ENCODE peak calls at places on chromosomes 4 and X, in eight cellular contexts. U is epithelial cell of esophagus; F is fibroblast of mammary gland; B is CD8-positive, alpha-beta memory T cell; R is psoas muscle; Y is choroid plexus epithelial cell; M is endothelial cell of umbilical vein; D is GM23248. I is an unnamed sample.

GRCh38 chr4:137998666-137999429 is 243.3 kb downstream of the SLC7A11 start:
- DNase-seq in F (no peak), B (no peak), Y (peak), M (no peak), D (peak), R (no peak), U (peak), I (no peak)

GRCh38 chr4:24515698-24516097 is 68.7 kb downstream of the DHX15 start:
- DNase-seq in Y (no peak), D (peak), M (no peak), F (no peak), U (no peak), B (no peak), R (no peak), I (no peak)

GRCh38 chr4:15232725-15233597 is 194.9 kb upstream of the C1QTNF7 start:
- DNase-seq in M (peak), F (peak), Y (peak), R (no peak), U (peak), B (no peak), D (peak), I (no peak)

GRCh38 chr4:178752954-178753525 is 1310.8 kb upstream of the AGA start:
- DNase-seq in R (no peak), B (no peak), U (no peak), F (no peak), Y (no peak), M (no peak), D (no peak), I (no peak)

GRCh38 chrX:151871244-151871643 is 41.4 kb upstream of the MAGEA4 start:
- DNase-seq in Y (peak), R (no peak), F (peak), D (peak), M (peak), U (peak), B (no peak), I (no peak)

GRCh38 chrX:8845060-8845459 is 43.9 kb upstream of the FAM9A start:
- DNase-seq in U (no peak), F (peak), B (no peak), D (peak), Y (peak), R (no peak), M (no peak), I (no peak)

GRCh38 chrX:73963682-73964081 is 340.3 kb upstream of the ZCCHC13 start:
- DNase-seq in F (peak), U (no peak), D (peak), B (no peak), Y (no peak), R (peak), M (no peak), I (no peak)

GRCh38 chrX:13721819-13722527 is 12.4 kb downstream of the TRAPPC2 start:
- DNase-seq in B (no peak), M (no peak), Y (peak), R (no peak), U (peak), D (peak), F (peak), I (no peak)

GRCh38 chrX:153773218-153773611 is 7.6 kb upstream of the SRPK3 start:
- DNase-seq in M (no peak), U (no peak), R (no peak), D (no peak), F (no peak), Y (no peak), B (no peak), I (no peak)

GRCh38 chrX:77493677-77494553 is 46.7 kb downstream of the FGF16 start:
- DNase-seq in Y (peak), M (no peak), U (peak), B (no peak), F (peak), D (peak), R (no peak), I (peak)

GRCh38 chrX:122868626-122869025 is 315.5 kb upstream of the GRIA3 start:
- DNase-seq in D (peak), F (peak), R (no peak), M (no peak), B (no peak), Y (peak), U (no peak), I (no peak)

GRCh38 chr4:93829531-93830089 is 1.1 kb downstream of the ATOH1 start:
- DNase-seq in U (no peak), Y (no peak), M (no peak), B (no peak), D (peak), R (no peak), F (no peak), I (no peak)

GRCh38 chr4:25313194-25313895 is 771 bp downstream of the ZCCHC4 start:
- DNase-seq in R (no peak), U (peak), Y (peak), B (no peak), D (peak), M (no peak), F (no peak), I (peak)

GRCh38 chr4:575281-576141 is 584 bp downstream of the TMEM271 start:
- DNase-seq in D (peak), Y (peak), F (peak), M (peak), B (no peak), R (no peak), U (peak), I (peak)

GRCh38 chr4:95531141-95531540 is 17.6 kb downstream of the UNC5C start:
- DNase-seq in U (no peak), F (no peak), Y (no peak), B (no peak), M (no peak), D (no peak), R (no peak), I (no peak)

GRCh38 chr4:87971866-87972265 is 3.6 kb upstream of the SPP1 start:
- DNase-seq in U (no peak), M (no peak), Y (no peak), F (no peak), B (no peak), D (no peak), R (no peak), I (no peak)

GRCh38 chr4:184503869-184504300 is 29.5 kb upstream of the IRF2 start:
- DNase-seq in F (peak), M (peak), B (no peak), Y (peak), U (peak), D (peak), R (no peak), I (peak)

GRCh38 chrX:54320067-54320466 is 37.8 kb downstream of the WNK3 start:
- DNase-seq in U (no peak), D (no peak), M (no peak), F (no peak), R (no peak), Y (no peak), B (no peak), I (no peak)

GRCh38 chr4:125951275-125951887 is 636.6 kb downstream of the FAT4 start:
- DNase-seq in D (peak), B (no peak), M (no peak), F (peak), R (no peak), Y (peak), U (no peak), I (no peak)

GRCh38 chrX:132612990-132613564 is 124.2 kb upstream of the MBNL3 start:
- DNase-seq in R (peak), B (peak), D (peak), U (peak), F (peak), M (peak), Y (peak), I (peak)

GRCh38 chr4:1577818-1578217 is 106.3 kb downstream of the FAM53A start:
- DNase-seq in Y (no peak), M (no peak), F (no peak), D (no peak), B (no peak), U (no peak), R (peak), I (no peak)

GRCh38 chr4:119041951-119042560 is 93.6 kb upstream of the MYOZ2 start:
- DNase-seq in F (peak), D (peak), M (peak), B (peak), R (no peak), U (peak), Y (peak), I (peak)

GRCh38 chrX:53547668-53548067 is 113.5 kb upstream of the HSD17B10 start:
- DNase-seq in Y (no peak), D (no peak), B (peak), U (no peak), M (no peak), R (no peak), F (no peak), I (no peak)

GRCh38 chr4:172142331-172142738 is 329.1 kb downstream of the GALNTL6 start:
- DNase-seq in F (peak), Y (peak), B (no peak), D (peak), M (peak), U (peak), R (no peak), I (no peak)

GRCh38 chr4:76090241-76090691 is 15.8 kb downstream of the ART3 start:
- DNase-seq in F (peak), D (peak), Y (peak), M (peak), R (no peak), U (peak), B (no peak), I (peak)

GRCh38 chr4:1243451-1244080 is 5.4 kb downstream of the CTBP1 start:
- DNase-seq in M (no peak), D (no peak), B (no peak), U (no peak), R (peak), F (peak), Y (no peak), I (peak)

GRCh38 chrX:46903458-46904242 is 8.6 kb upstream of the JADE3 start:
- DNase-seq in F (peak), U (peak), Y (peak), M (peak), R (peak), D (peak), B (peak), I (peak)

GRCh38 chrX:74537011-74537390 is 77.4 kb downstream of the RLIM start:
- DNase-seq in Y (peak), M (peak), U (no peak), R (no peak), B (no peak), D (peak), F (peak), I (peak)

GRCh38 chr4:130675262-130675661 is 1579.3 kb downstream of the C4orf33 start:
- DNase-seq in D (no peak), B (no peak), Y (no peak), R (no peak), F (no peak), M (no peak), U (no peak), I (no peak)

GRCh38 chr4:127965803-127966175 is 583 bp downstream of the ABHD18 start:
- DNase-seq in Y (peak), M (no peak), F (peak), R (peak), B (peak), D (peak), U (peak), I (peak)

GRCh38 chrX:41022579-41022978 is 62.7 kb upstream of the USP9X start:
- DNase-seq in B (no peak), Y (peak), D (peak), R (no peak), U (peak), F (peak), M (no peak), I (peak)

GRCh38 chr4:89708903-89709361 is 128.0 kb downstream of the SNCA start:
- DNase-seq in B (no peak), U (no peak), D (no peak), R (no peak), Y (peak), M (peak), F (no peak), I (no peak)

GRCh38 chrX:120791013-120791643 is 84.5 kb downstream of the CT47B1 start:
- DNase-seq in D (peak), M (peak), R (peak), F (peak), Y (peak), B (no peak), U (peak), I (peak)

GRCh38 chrX:110006826-110007375 is 4.0 kb downstream of the TMEM164 start:
- DNase-seq in B (no peak), M (no peak), Y (peak), U (peak), F (peak), D (peak), R (no peak), I (peak)

GRCh38 chr4:139889901-139890300 is 224.3 kb downstream of the MGST2 start:
- DNase-seq in M (no peak), R (no peak), F (no peak), D (no peak), Y (no peak), U (no peak), B (no peak), I (no peak)

GRCh38 chr4:139889194-139889762 is 223.7 kb downstream of the MGST2 start:
- DNase-seq in Y (no peak), F (peak), M (no peak), B (no peak), R (no peak), D (no peak), U (peak), I (no peak)

GRCh38 chr4:139887962-139888735 is 222.5 kb downstream of the MGST2 start:
- DNase-seq in B (no peak), D (no peak), M (no peak), U (peak), R (no peak), Y (no peak), F (no peak), I (no peak)

GRCh38 chr4:139886798-139887197 is 221.2 kb downstream of the MGST2 start:
- DNase-seq in F (no peak), R (no peak), Y (no peak), M (no peak), B (no peak), U (no peak), D (no peak), I (no peak)

DNA sequence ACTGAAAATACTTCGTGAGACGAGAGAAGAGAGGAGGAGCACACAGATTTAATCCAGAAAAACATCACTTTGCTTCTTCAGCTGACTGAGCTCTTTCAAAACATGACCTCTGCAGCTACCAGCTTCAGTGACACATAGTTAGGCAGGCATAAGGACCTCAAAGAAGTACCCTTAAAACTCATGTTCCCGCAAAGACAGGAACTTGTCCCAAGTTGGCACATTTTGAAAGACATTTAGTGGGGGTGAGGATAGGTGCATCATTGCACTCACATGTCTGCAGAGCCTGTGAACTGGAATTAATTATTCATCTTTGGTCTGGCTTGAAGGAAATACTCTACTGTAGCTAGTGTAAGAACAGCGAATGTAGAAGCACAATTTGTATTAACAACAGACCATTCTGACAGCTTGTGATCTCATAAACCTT is 221.8 kb downstream of the MGST2 start:
- DNase-seq in F (peak), M (no peak), D (peak), U (peak), Y (peak), B (no peak), R (no peak), I (no peak)
- H3K4me3 ChIP-seq in F (no peak), M (no peak), D (peak), U (peak), Y (no peak), B (no peak), R (peak), I (no peak)

GRCh38 chr4:159252491-159252890 is 149.6 kb downstream of the RAPGEF2 start:
- DNase-seq in B (no peak), D (no peak), M (peak), F (no peak), U (no peak), R (no peak), Y (peak), I (no peak)
- H3K4me3 ChIP-seq in B (no peak), D (no peak), M (no peak), F (no peak), U (no peak), R (no peak), Y (no peak), I (no peak)

GRCh38 chr4:113316879-113317278 is 267.4 kb downstream of the ANK2 start:
- DNase-seq in R (no peak), Y (no peak), D (no peak), B (no peak), U (no peak), M (no peak), F (peak), I (no peak)
- H3K4me3 ChIP-seq in R (no peak), Y (no peak), D (no peak), B (no peak), U (no peak), M (no peak), F (no peak), I (no peak)

DNA sequence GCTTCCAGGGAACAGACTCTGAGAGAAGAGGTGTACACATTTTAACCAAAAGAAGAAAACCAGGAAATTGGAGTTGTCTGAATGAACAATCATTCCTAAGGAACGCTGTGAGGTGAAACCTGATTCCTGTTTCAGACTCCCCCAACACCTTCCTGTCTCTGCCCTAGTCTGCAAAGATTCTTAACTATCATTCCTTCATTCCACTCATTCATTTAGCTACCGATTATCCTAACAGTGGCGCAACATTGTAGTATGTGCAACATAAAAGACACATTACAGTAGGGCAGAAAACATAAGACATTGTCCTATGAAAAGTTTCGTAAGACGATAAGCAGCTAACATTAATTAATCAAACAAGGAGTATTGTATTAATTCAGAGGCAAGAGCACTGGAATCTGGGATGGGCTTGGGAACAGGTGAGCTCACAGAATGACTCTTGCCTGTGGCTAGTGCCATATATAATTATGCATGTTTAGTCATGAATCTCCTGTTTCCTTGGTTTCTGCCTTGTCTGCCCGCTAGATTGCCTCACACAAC is 23.8 kb upstream of the ADH7 start:
- DNase-seq in R (no peak), M (no peak), F (no peak), B (no peak), U (peak), D (no peak), Y (peak), I (no peak)
- H3K4me3 ChIP-seq in R (no peak), M (no peak), F (no peak), B (no peak), U (no peak), D (no peak), Y (no peak), I (no peak)

GRCh38 chrX:21946925-21947641 is 6.6 kb downstream of the SMS start:
- DNase-seq in U (peak), Y (peak), B (no peak), F (peak), M (peak), D (peak), R (no peak), I (peak)
- H3K4me3 ChIP-seq in U (no peak), Y (no peak), B (no peak), F (no peak), M (peak), D (peak), R (no peak), I (no peak)

GRCh38 chrX:15605233-15605632 is 4.5 kb upstream of the ACE2 start:
- DNase-seq in M (no peak), F (no peak), B (no peak), U (no peak), Y (no peak), D (no peak), R (no peak), I (no peak)

GRCh38 chrX:15601932-15602331 is 1.2 kb upstream of the ACE2 start:
- DNase-seq in F (no peak), Y (no peak), M (no peak), U (peak), R (no peak), B (no peak), D (no peak), I (no peak)

GRCh38 chrX:15602761-15603160 is 2.0 kb upstream of the ACE2 start:
- DNase-seq in M (no peak), R (no peak), U (no peak), Y (no peak), B (no peak), D (no peak), F (no peak), I (no peak)

GRCh38 chrX:15606064-15606590 is 5.4 kb upstream of the ACE2 start:
- DNase-seq in M (no peak), R (no peak), Y (no peak), B (no peak), U (no peak), D (no peak), F (no peak), I (no peak)

GRCh38 chrX:15607067-15607466 is 6.3 kb upstream of the ACE2 start:
- DNase-seq in F (no peak), D (no peak), B (no peak), Y (no peak), R (no peak), U (no peak), M (no peak), I (no peak)
- H3K4me3 ChIP-seq in F (no peak), D (no peak), B (no peak), Y (no peak), R (no peak), U (no peak), M (no peak), I (no peak)

GRCh38 chr4:148216866-148217814 is 225.1 kb downstream of the NR3C2 start:
- DNase-seq in R (no peak), Y (peak), D (no peak), U (no peak), F (no peak), B (no peak), M (peak), I (no peak)
- H3K4me3 ChIP-seq in R (peak), Y (no peak), D (no peak), U (no peak), F (no peak), B (peak), M (no peak), I (no peak)

I was measured in NB4.